ENCODE peak calls at places on chromosomes 12 and 14, in four cellular contexts. Q is AG10803, H is T-helper 9 cell, V is GM04504. O is an unnamed sample.

GRCh38 chr14:103743691-103744090 is 28.1 kb downstream of the ZFYVE21 start:
- DNase-seq in Q (no peak), H (no peak), V (no peak), O (no peak)

GRCh38 chr12:71871116-71871515 is 31.6 kb downstream of the TBC1D15 start:
- DNase-seq in Q (peak; percentile 32), H (no peak), V (no peak), O (no peak)

GRCh38 chr14:63800651-63801385 is 52.0 kb upstream of the SYNE2 start:
- DNase-seq in Q (no peak), H (no peak), V (no peak), O (no peak)

GRCh38 chr12:45279916-45280547 is 64.1 kb downstream of the ANO6 start:
- DNase-seq in Q (no peak), H (no peak), V (no peak), O (no peak)

GRCh38 chr14:26870096-26870495 is 272.3 kb upstream of the NOVA1 start:
- DNase-seq in Q (no peak), H (no peak), V (no peak), O (no peak)

GRCh38 chr12:7934560-7935463 is 1.2 kb downstream of the SLC2A3 start:
- DNase-seq in Q (no peak), H (no peak), V (no peak), O (no peak)

GRCh38 chr12:125015680-125016310 is 22.4 kb downstream of the BRI3BP start:
- DNase-seq in Q (no peak), H (no peak), V (no peak), O (no peak)

GRCh38 chr12:131916306-131917138 is 12.6 kb upstream of the PUS1 start:
- DNase-seq in Q (no peak), H (no peak), V (no peak), O (no peak)

GRCh38 chr14:103179078-103179477 is 55.8 kb downstream of the TNFAIP2 start:
- DNase-seq in Q (no peak), H (no peak), V (no peak), O (no peak)

GRCh38 chr14:96461950-96462798 is 40.0 kb upstream of the PAPOLA start:
- DNase-seq in Q (no peak), H (no peak), V (no peak), O (no peak)

GRCh38 chr14:69395929-69396328 is 2.2 kb downstream of the ERH start:
- DNase-seq in Q (peak; percentile 12), H (no peak), V (no peak), O (no peak)

GRCh38 chr12:49014547-49014946 is 4.0 kb downstream of the PRKAG1 start:
- DNase-seq in Q (peak; percentile 51), H (no peak), V (no peak), O (no peak)

GRCh38 chr12:106722854-106723253 is 51.6 kb upstream of the RIC8B start:
- DNase-seq in Q (no peak), H (no peak), V (no peak), O (no peak)

GRCh38 chr14:21026988-21027315 is 2.1 kb upstream of the NDRG2 start:
- DNase-seq in Q (no peak), H (no peak), V (no peak), O (no peak)

GRCh38 chr12:106082216-106083175 is 56.3 kb downstream of the NUAK1 start:
- DNase-seq in Q (no peak), H (no peak), V (no peak), O (no peak)

GRCh38 chr14:33249361-33249760 is 310.7 kb downstream of the NPAS3 start:
- DNase-seq in Q (no peak), H (no peak), V (no peak), O (no peak)

GRCh38 chr14:100103261-100104005 is 38.2 kb downstream of the EVL start:
- DNase-seq in Q (peak; percentile 26), H (no peak), V (no peak), O (no peak)

GRCh38 chr14:105059917-105060565 is 5.2 kb downstream of the GPR132 start:
- DNase-seq in Q (no peak), H (no peak), V (no peak), O (no peak)

GRCh38 chr12:38919191-38919590 is 13.8 kb upstream of the CPNE8 start:
- DNase-seq in Q (no peak), H (no peak), V (no peak), O (no peak)

GRCh38 chr14:50797250-50798047 is 33.5 kb downstream of the NIN start:
- DNase-seq in Q (no peak), H (no peak), V (no peak), O (no peak)

O was measured in HFF-Myc.